ENCODE peak calls at places on chromosomes 1 and 21, in eight cellular contexts. X, B, Y, O, V, F, C and K are unnamed samples. For H3K36me3, the result is how much of the 10 kb centered on the place peaks cover.

GRCh38 chr21:40797881-40798280 is 49.1 kb downstream of the DSCAM start:
- DNase-seq in X (no peak), B (peak), Y (no peak), O (no peak), V (no peak), F (no peak), C (no peak), K (no peak)

GRCh38 chr1:8718878-8719361 is 98.5 kb downstream of the RERE start:
- DNase-seq in X (no peak), B (no peak), Y (no peak), O (no peak), V (no peak), F (no peak), C (no peak), K (no peak)

GRCh38 chr1:212108187-212108586 is 72.6 kb downstream of the DTL start:
- DNase-seq in X (no peak), B (no peak), Y (no peak), O (no peak), V (no peak), F (no peak), C (no peak), K (no peak)

GRCh38 chr21:45868086-45868485 is 113.5 kb upstream of the COL6A1 start:
- DNase-seq in X (no peak), B (no peak), Y (no peak), O (no peak), V (no peak), F (no peak), C (peak), K (no peak)

GRCh38 chr1:175146535-175147213 is 45.9 kb downstream of the KIAA0040 start:
- DNase-seq in X (peak), B (peak), Y (no peak), O (peak), V (no peak), F (peak), C (peak), K (peak)

GRCh38 chr1:172758242-172758641 is 99.3 kb downstream of the FASLG start:
- DNase-seq in X (no peak), B (no peak), Y (no peak), O (no peak), V (no peak), F (no peak), C (no peak), K (no peak)

GRCh38 chr21:34807146-34807880 is 138.5 kb downstream of the CLIC6 start:
- DNase-seq in X (no peak), B (peak), Y (no peak), O (no peak), V (peak), F (no peak), C (no peak), K (no peak)

GRCh38 chr1:117244971-117245370 is 34.2 kb upstream of the VTCN1 start:
- DNase-seq in X (no peak), B (no peak), Y (no peak), O (no peak), V (no peak), F (no peak), C (no peak), K (no peak)

GRCh38 chr1:63362578-63362977 is 4.8 kb upstream of the ALG6 start:
- DNase-seq in X (no peak), B (no peak), Y (no peak), O (no peak), V (no peak), F (no peak), C (no peak), K (no peak)
- TF ChIP-seq CTCF in X (no peak), B (peak), Y (no peak), O (no peak), V (no peak), F (no peak), C (no peak), K (no peak)

DNA sequence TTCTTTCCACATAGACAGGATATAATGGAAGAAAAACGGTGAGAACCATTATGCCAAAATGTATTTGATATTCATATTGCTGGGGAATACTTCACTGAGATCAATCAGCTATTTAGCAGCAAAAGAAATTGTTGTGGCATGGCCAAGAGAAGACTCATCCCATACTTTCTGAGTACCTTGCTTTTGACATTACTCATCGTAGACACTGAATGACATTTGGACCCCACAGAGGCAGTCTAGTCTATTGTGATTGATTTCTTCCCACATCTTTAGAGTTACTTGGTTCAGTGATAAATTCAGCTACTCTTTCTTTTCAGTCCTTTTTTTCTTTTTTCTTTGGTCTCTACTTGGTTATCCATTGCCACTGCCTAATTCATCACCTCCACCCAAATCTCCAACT is 22.1 kb downstream of the ATP1B1 start:
- DNase-seq in X (no peak), B (no peak), Y (no peak), O (no peak), V (no peak), F (no peak), C (no peak), K (no peak)
- H3K36me3 ChIP-seq in X (half or more), B (under half), Y (under half), O (half or more), V (under half), F (under half), C (half or more), K (half or more)

DNA sequence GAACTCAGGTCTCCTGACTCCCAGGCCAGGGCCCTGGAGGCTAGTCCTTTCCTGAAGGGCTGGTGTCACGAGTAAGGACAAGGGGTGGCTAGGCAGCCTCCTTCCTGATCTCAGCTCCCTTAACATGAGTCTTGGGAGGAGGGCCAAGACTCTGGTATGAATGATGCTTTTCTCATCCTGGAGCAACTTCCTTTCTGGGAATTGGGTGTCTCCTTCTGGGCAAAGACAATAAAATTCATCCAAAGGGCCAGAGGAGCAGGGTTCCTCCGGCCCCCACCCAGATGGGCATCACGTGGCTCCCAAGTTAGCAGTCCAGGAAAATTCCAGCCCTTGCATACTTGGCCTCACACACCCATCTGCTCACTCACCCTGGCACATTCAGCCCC is at the start of gene FAM167B:
- DNase-seq in X (peak), B (peak), Y (no peak), O (peak), V (no peak), F (no peak), C (peak), K (no peak)
- H3K4me3 ChIP-seq in X (peak), B (no peak), Y (peak), O (peak), V (no peak), F (no peak), C (peak), K (peak)

GRCh38 chr1:39653546-39654031 is 14.1 kb upstream of the HEYL start:
- DNase-seq in X (peak), B (peak), Y (no peak), O (peak), V (no peak), F (peak), C (peak), K (peak)
- TF ChIP-seq CTCF in X (peak), B (peak), Y (peak), O (peak), V (peak), F (peak), C (peak), K (peak)

DNA sequence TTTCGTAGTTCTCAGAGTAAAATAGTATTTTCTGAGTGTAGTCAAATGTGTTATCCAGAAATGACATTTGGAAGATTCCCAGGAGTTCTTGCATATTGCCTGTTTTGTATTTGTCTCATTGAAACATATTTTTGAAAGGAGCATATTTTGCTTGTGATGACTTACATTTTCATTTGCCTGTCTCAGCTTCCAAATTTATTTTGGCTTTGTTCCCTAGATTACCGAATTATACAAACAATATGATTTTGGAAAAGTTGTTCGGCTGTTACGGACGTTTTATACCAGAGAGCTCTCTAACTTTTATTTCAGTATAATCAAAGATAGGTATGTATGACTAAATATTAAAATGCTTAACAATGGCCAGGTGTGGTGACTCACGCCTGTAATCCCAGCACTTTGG is 46.0 kb downstream of the IARS2 start:
- DNase-seq in X (no peak), B (no peak), Y (no peak), O (no peak), V (no peak), F (no peak), C (no peak), K (no peak)
- H3K36me3 ChIP-seq in X (half or more), B (under half), Y (under half), O (half or more), V (under half), F (under half), C (half or more), K (half or more)

GRCh38 chr1:1373051-1373450 is 2.0 kb downstream of the AURKAIP1 start:
- DNase-seq in X (no peak), B (no peak), Y (no peak), O (no peak), V (no peak), F (no peak), C (peak), K (no peak)
- H3K4me3 ChIP-seq in X (no peak), B (no peak), Y (peak), O (no peak), V (no peak), F (no peak), C (peak), K (no peak)

GRCh38 chr1:100622037-100622436 is 84.1 kb downstream of the GPR88 start:
- DNase-seq in X (no peak), B (peak), Y (no peak), O (no peak), V (peak), F (no peak), C (no peak), K (no peak)

GRCh38 chr1:100622966-100623762 is 85.2 kb downstream of the GPR88 start:
- DNase-seq in X (no peak), B (peak), Y (no peak), O (no peak), V (peak), F (no peak), C (no peak), K (no peak)

GRCh38 chr1:100624886-100625430 is 87.0 kb downstream of the GPR88 start:
- DNase-seq in X (no peak), B (peak), Y (no peak), O (no peak), V (peak), F (no peak), C (no peak), K (no peak)

GRCh38 chr1:100626397-100626796 is 88.5 kb downstream of the GPR88 start:
- DNase-seq in X (no peak), B (peak), Y (no peak), O (no peak), V (no peak), F (no peak), C (no peak), K (no peak)

DNA sequence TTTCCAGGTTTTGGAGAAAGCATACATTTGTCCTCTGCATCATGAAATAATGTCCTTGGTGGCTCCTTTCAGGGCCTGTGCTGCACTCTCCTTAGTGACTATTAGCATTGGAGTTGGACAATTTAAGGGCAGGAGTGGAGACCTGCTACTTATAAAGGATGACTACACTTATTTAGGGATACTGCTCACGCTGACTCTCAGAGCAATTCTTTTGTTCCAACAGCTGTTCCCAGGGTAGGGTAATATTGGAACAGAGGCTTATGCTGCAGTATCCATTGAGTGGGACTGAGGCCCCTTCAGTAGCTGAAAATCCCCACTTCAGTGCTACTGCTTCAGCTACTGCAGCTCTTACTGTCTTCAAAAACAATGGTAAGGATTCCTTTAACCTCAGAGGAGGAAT is 84.6 kb downstream of the GPR88 start:
- DNase-seq in X (no peak), B (no peak), Y (no peak), O (no peak), V (no peak), F (no peak), C (no peak), K (no peak)
- TF ChIP-seq CTCF in X (no peak), B (no peak), Y (no peak), O (no peak), V (no peak), F (no peak), C (no peak), K (no peak)

GRCh38 chr1:180181048-180181447 is 26.4 kb downstream of the QSOX1 start:
- DNase-seq in X (no peak), B (peak), Y (no peak), O (no peak), V (no peak), F (no peak), C (no peak), K (peak)

GRCh38 chr1:180183426-180183825 is 28.8 kb downstream of the QSOX1 start:
- DNase-seq in X (no peak), B (no peak), Y (no peak), O (no peak), V (no peak), F (no peak), C (no peak), K (peak)

GRCh38 chr1:180184041-180184440 is 29.4 kb downstream of the QSOX1 start:
- DNase-seq in X (no peak), B (no peak), Y (no peak), O (no peak), V (no peak), F (no peak), C (no peak), K (peak)

GRCh38 chr1:180181996-180182675 is 27.5 kb downstream of the QSOX1 start:
- DNase-seq in X (no peak), B (no peak), Y (no peak), O (no peak), V (no peak), F (no peak), C (no peak), K (peak)

GRCh38 chr1:180182721-180183311 is 28.1 kb downstream of the QSOX1 start:
- DNase-seq in X (no peak), B (no peak), Y (no peak), O (no peak), V (no peak), F (no peak), C (no peak), K (peak)
- H3K36me3 ChIP-seq in X (half or more), B (under half), Y (under half), O (half or more), V (under half), F (under half), C (half or more), K (half or more)